ENCODE peak calls at places on chromosome 12, in six cellular contexts. One of them, this sample, is unnamed.

GRCh38 chr12:62683724-62684501 is 217.3 kb downstream of the MON2 start:
- DNase-seq in left cardiac atrium: peak
- DNase-seq in WERI-Rb-1: no peak
- DNase-seq in NCI-H1930: no peak
- DNase-seq in H54: no peak
- DNase-seq in foreskin melanocyte: no peak
- DNase-seq in this sample: no peak

GRCh38 chr12:122951406-122951805 is 14.9 kb downstream of the ABCB9 start:
- DNase-seq in WERI-Rb-1: no peak
- DNase-seq in foreskin melanocyte: no peak
- DNase-seq in left cardiac atrium: no peak
- DNase-seq in NCI-H1930: no peak
- DNase-seq in H54: peak
- DNase-seq in this sample: no peak

GRCh38 chr12:4290011-4290790 is 16.6 kb downstream of the CCND2 start:
- DNase-seq in H54: no peak
- DNase-seq in WERI-Rb-1: no peak
- DNase-seq in NCI-H1930: no peak
- DNase-seq in left cardiac atrium: no peak
- DNase-seq in foreskin melanocyte: no peak
- DNase-seq in this sample: no peak

GRCh38 chr12:34399631-34400422 is 377.5 kb downstream of the ALG10 start:
- DNase-seq in H54: no peak
- DNase-seq in left cardiac atrium: peak
- DNase-seq in foreskin melanocyte: no peak
- DNase-seq in NCI-H1930: no peak
- DNase-seq in WERI-Rb-1: peak
- DNase-seq in this sample: no peak

GRCh38 chr12:4275869-4276253 is 2.3 kb downstream of the CCND2 start:
- DNase-seq in foreskin melanocyte: no peak
- DNase-seq in NCI-H1930: no peak
- DNase-seq in left cardiac atrium: no peak
- DNase-seq in WERI-Rb-1: no peak
- DNase-seq in H54: no peak
- DNase-seq in this sample: no peak

GRCh38 chr12:118058881-118059644 is 1.9 kb downstream of the WSB2 start:
- DNase-seq in WERI-Rb-1: no peak
- DNase-seq in left cardiac atrium: no peak
- DNase-seq in H54: no peak
- DNase-seq in NCI-H1930: no peak
- DNase-seq in foreskin melanocyte: peak
- DNase-seq in this sample: peak

GRCh38 chr12:78189656-78190055 is 359.0 kb downstream of the NAV3 start:
- DNase-seq in left cardiac atrium: no peak
- DNase-seq in WERI-Rb-1: no peak
- DNase-seq in foreskin melanocyte: peak
- DNase-seq in H54: no peak
- DNase-seq in NCI-H1930: no peak
- DNase-seq in this sample: no peak

GRCh38 chr12:124032265-124032886 is 59.4 kb downstream of the ZNF664 start:
- DNase-seq in left cardiac atrium: no peak
- DNase-seq in NCI-H1930: no peak
- DNase-seq in WERI-Rb-1: peak
- DNase-seq in foreskin melanocyte: peak
- DNase-seq in H54: peak
- DNase-seq in this sample: peak

GRCh38 chr12:25549120-25549519 is 4.0 kb downstream of the LMNTD1 start:
- DNase-seq in WERI-Rb-1: no peak
- DNase-seq in foreskin melanocyte: peak
- DNase-seq in NCI-H1930: no peak
- DNase-seq in left cardiac atrium: no peak
- DNase-seq in H54: no peak
- DNase-seq in this sample: no peak

GRCh38 chr12:3816266-3816665 is 56.9 kb downstream of the PARP11 start:
- DNase-seq in WERI-Rb-1: no peak
- DNase-seq in foreskin melanocyte: no peak
- DNase-seq in NCI-H1930: no peak
- DNase-seq in left cardiac atrium: no peak
- DNase-seq in H54: no peak
- DNase-seq in this sample: no peak

GRCh38 chr12:46964496-46965098 is 114.8 kb upstream of the PCED1B start:
- DNase-seq in H54: peak
- DNase-seq in left cardiac atrium: no peak
- DNase-seq in NCI-H1930: no peak
- DNase-seq in WERI-Rb-1: peak
- DNase-seq in foreskin melanocyte: peak
- DNase-seq in this sample: peak

GRCh38 chr12:26238341-26239126 is 43.2 kb downstream of the SSPN start:
- DNase-seq in H54: no peak
- DNase-seq in NCI-H1930: no peak
- DNase-seq in WERI-Rb-1: no peak
- DNase-seq in left cardiac atrium: peak
- DNase-seq in foreskin melanocyte: no peak
- DNase-seq in this sample: no peak

GRCh38 chr12:66118240-66118891 is 12.2 kb downstream of the LLPH start:
- DNase-seq in H54: peak
- DNase-seq in foreskin melanocyte: no peak
- DNase-seq in WERI-Rb-1: no peak
- DNase-seq in left cardiac atrium: no peak
- DNase-seq in NCI-H1930: no peak
- DNase-seq in this sample: peak

GRCh38 chr12:43282106-43282505 is 269.9 kb downstream of the ADAMTS20 start:
- DNase-seq in H54: no peak
- DNase-seq in WERI-Rb-1: no peak
- DNase-seq in left cardiac atrium: no peak
- DNase-seq in foreskin melanocyte: no peak
- DNase-seq in NCI-H1930: peak
- DNase-seq in this sample: peak

GRCh38 chr12:81468206-81468605 is 290.9 kb downstream of the PPFIA2 start:
- DNase-seq in WERI-Rb-1: no peak
- DNase-seq in NCI-H1930: no peak
- DNase-seq in left cardiac atrium: no peak
- DNase-seq in foreskin melanocyte: no peak
- DNase-seq in H54: peak
- DNase-seq in this sample: peak

GRCh38 chr12:108596854-108597558 is 878 bp downstream of the TMEM119 start:
- DNase-seq in H54: no peak
- DNase-seq in left cardiac atrium: no peak
- DNase-seq in NCI-H1930: no peak
- DNase-seq in WERI-Rb-1: no peak
- DNase-seq in foreskin melanocyte: no peak
- DNase-seq in this sample: no peak

GRCh38 chr12:24993756-24994155 is 44.9 kb upstream of the BCAT1 start:
- DNase-seq in NCI-H1930: peak
- DNase-seq in left cardiac atrium: no peak
- DNase-seq in H54: no peak
- DNase-seq in WERI-Rb-1: no peak
- DNase-seq in foreskin melanocyte: no peak
- DNase-seq in this sample: no peak

GRCh38 chr12:114982760-114983159 is 298.8 kb upstream of the TBX3 start:
- DNase-seq in foreskin melanocyte: no peak
- DNase-seq in WERI-Rb-1: no peak
- DNase-seq in left cardiac atrium: no peak
- DNase-seq in NCI-H1930: no peak
- DNase-seq in H54: no peak
- DNase-seq in this sample: peak

GRCh38 chr12:95605087-95605486 is 53.8 kb upstream of the USP44 start:
- DNase-seq in left cardiac atrium: no peak
- DNase-seq in H54: peak
- DNase-seq in WERI-Rb-1: no peak
- DNase-seq in foreskin melanocyte: no peak
- DNase-seq in NCI-H1930: no peak
- DNase-seq in this sample: peak

GRCh38 chr12:114769634-114770033 is 85.7 kb upstream of the TBX3 start:
- DNase-seq in WERI-Rb-1: no peak
- DNase-seq in left cardiac atrium: no peak
- DNase-seq in H54: no peak
- DNase-seq in foreskin melanocyte: peak
- DNase-seq in NCI-H1930: no peak
- DNase-seq in this sample: no peak

GRCh38 chr12:125070117-125070516 is 4.9 kb downstream of the AACS start:
- DNase-seq in NCI-H1930: no peak
- DNase-seq in left cardiac atrium: no peak
- DNase-seq in WERI-Rb-1: peak
- DNase-seq in foreskin melanocyte: no peak
- DNase-seq in H54: no peak
- DNase-seq in this sample: no peak

GRCh38 chr12:105510526-105510925 is 180.0 kb downstream of the C12orf75 start:
- DNase-seq in NCI-H1930: no peak
- DNase-seq in left cardiac atrium: no peak
- DNase-seq in H54: no peak
- DNase-seq in foreskin melanocyte: no peak
- DNase-seq in WERI-Rb-1: no peak
- DNase-seq in this sample: no peak

GRCh38 chr12:61654698-61655097 is 605.5 kb upstream of the USP15 start:
- DNase-seq in NCI-H1930: no peak
- DNase-seq in left cardiac atrium: no peak
- DNase-seq in WERI-Rb-1: peak
- DNase-seq in foreskin melanocyte: no peak
- DNase-seq in H54: peak
- DNase-seq in this sample: no peak

GRCh38 chr12:8913702-8914032 is 642 bp upstream of the PHC1 start:
- DNase-seq in WERI-Rb-1: no peak
- DNase-seq in NCI-H1930: peak
- DNase-seq in foreskin melanocyte: no peak
- DNase-seq in H54: no peak
- DNase-seq in left cardiac atrium: no peak
- DNase-seq in this sample: peak

This sample was measured in cardiac fibroblast.